ENCODE peak calls at places on chromosomes 1 and 21, in six cellular contexts. T, X, O, S, U and G are unnamed samples.

GRCh38 chr1:225897595-225898514 is 8.9 kb upstream of the LEFTY1 start:
- DNase-seq in T (no peak), X (no peak), O (no peak), S (no peak), U (no peak), G (no peak)

GRCh38 chr1:157117527-157118057 is 18.0 kb upstream of the ETV3L start:
- DNase-seq in S (no peak), U (no peak), O (no peak), T (no peak), X (no peak), G (no peak)

GRCh38 chr1:208837242-208837641 is 593.1 kb upstream of the PLXNA2 start:
- DNase-seq in O (no peak), S (no peak), T (no peak), X (no peak), U (no peak), G (no peak)

GRCh38 chr1:245946905-245947304 is 560.2 kb downstream of the SMYD3 start:
- DNase-seq in O (no peak), S (no peak), T (no peak), U (no peak), X (peak), G (peak)

GRCh38 chr1:905071-905749 is 18.5 kb upstream of the SAMD11 start:
- DNase-seq in U (no peak), T (no peak), S (no peak), X (peak), O (no peak), G (no peak)

GRCh38 chr1:221117548-221117951 is 238.3 kb downstream of the HLX start:
- DNase-seq in S (peak), T (peak), O (no peak), X (peak), U (no peak), G (peak)

GRCh38 chr1:3002349-3003038 is 18.8 kb upstream of the ACTRT2 start:
- DNase-seq in S (no peak), X (no peak), O (no peak), T (no peak), U (no peak), G (no peak)

GRCh38 chr1:163107655-163108054 is 38.5 kb downstream of the RGS4 start:
- DNase-seq in T (no peak), X (no peak), U (no peak), O (no peak), S (no peak), G (no peak)

GRCh38 chr1:74316302-74316701 is 81.1 kb downstream of the TNNI3K start:
- DNase-seq in O (no peak), S (no peak), U (no peak), T (no peak), X (no peak), G (no peak)

GRCh38 chr1:218156602-218157001 is 128.5 kb upstream of the RRP15 start:
- DNase-seq in O (no peak), X (no peak), S (peak), U (no peak), T (peak), G (no peak)

GRCh38 chr21:25561668-25562641 is 45.3 kb downstream of the MRPL39 start:
- DNase-seq in S (peak), O (peak), T (peak), U (peak), X (peak), G (peak)
- TF ChIP-seq CTCF in S (no peak), O (no peak), T (no peak), U (no peak), X (peak), G (peak)

DNA sequence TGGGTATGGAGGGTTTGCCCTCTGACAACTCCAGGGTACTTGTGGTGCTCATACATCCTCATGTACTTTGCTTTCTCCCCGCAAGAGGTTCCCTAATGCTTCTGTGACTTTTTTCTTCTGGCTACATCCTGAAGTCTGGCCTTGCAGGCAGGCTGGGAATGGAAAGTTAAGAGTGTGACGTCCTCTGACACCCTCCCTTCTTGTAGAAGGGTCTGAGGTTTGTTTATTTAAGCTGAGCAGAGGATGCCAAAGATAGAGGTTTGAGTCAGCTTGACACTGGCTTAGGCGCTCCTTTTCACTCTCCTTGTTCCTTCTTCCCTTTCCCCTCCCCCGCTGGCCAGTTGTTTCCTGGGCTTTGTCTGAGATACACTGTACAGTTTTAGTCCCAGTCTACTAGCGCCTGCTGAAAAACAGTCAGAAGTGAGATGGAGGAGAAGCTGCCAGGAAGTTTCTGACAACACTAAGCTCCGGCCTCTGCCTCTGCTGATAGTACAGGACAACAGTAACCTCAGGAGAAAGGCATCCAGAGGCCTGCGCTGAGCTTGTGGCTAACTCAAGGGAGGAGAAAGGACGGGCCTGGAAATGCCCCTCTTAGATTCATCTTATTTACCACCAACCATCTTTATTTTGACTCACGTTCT is at the start of gene MACF1:
- DNase-seq in O (peak), X (peak), U (peak), T (peak), S (no peak), G (peak)
- TF ChIP-seq CTCF in O (peak), X (peak), U (no peak), T (no peak), S (no peak), G (peak)

GRCh38 chr1:90964444-90965035 is 57.3 kb downstream of the ZNF644 start:
- DNase-seq in U (no peak), O (no peak), T (no peak), X (peak), S (no peak), G (peak)
- TF ChIP-seq CTCF in U (peak), O (peak), T (peak), X (peak), S (peak), G (peak)

DNA sequence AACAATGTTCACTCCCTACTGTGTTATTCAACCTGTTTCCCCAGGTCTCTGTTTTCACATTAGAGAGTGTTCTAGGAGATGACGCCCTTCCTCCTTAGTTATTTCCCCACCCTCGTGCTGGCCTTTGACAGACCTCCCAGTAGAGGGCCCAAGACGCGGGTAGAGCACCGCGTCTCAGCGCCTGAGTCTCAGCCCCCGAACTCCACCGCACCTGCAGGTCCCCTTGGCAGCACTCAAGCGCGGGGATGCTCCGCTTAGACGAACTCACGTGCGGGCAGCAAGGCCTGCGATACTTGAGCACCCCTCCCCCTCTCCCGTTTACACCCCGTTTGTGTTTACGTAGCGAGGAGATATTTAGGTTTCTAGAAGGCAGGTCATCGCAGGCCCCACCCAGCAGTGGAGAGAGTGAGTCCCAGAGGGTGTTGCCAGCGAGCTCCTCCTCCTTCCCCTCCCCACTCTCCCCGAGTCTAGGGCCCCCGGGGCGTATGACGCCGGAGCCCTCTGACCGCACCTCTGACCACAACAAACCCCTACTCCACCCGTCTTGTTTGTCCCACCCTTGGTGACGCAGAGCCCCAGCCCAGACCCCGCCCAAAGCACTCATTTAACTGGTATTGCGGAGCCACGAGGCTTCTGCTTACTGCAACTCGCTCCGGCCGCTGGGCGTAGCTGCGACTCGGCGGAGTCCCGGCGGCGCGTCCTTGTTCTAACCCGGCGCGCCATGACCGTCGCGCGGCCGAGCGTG is at the start of gene CD55:
- DNase-seq in T (peak), X (peak), S (peak), O (peak), U (peak), G (peak)
- TF ChIP-seq CTCF in T (no peak), X (peak), S (no peak), O (no peak), U (peak), G (no peak)